ENCODE peak calls at places on chromosomes 3 and 15, in nine cellular contexts. S is lower leg skin, D is A549, K is testis, A is GM12891, V is IMR-90, Z is breast epithelium, E is transverse colon, P is endothelial cell of umbilical vein. J is an unnamed sample.

GRCh38 chr3:58564456-58565160 is 12.6 kb downstream of the FAM107A start:
- DNase-seq in K (no peak), V (peak; percentile 77), A (no peak), E (peak; percentile 55), Z (no peak), D (no peak), P (peak; percentile 69), S (no peak), J (peak; percentile 63)

GRCh38 chr15:55915221-55915620 is 78.2 kb downstream of the NEDD4 start:
- DNase-seq in V (no peak), S (no peak), Z (no peak), A (no peak), K (no peak), E (no peak), P (no peak), D (no peak), J (no peak)

GRCh38 chr15:58221591-58222241 is 83.5 kb downstream of the AQP9 start:
- DNase-seq in E (peak; percentile 18), S (no peak), Z (no peak), A (no peak), K (peak; percentile 41), P (peak; percentile 48), V (peak; percentile 21), D (peak; percentile 72), J (no peak)

GRCh38 chr3:155227141-155227540 is 66.3 kb downstream of the STRIT1 start:
- DNase-seq in Z (no peak), A (no peak), V (no peak), K (no peak), P (no peak), D (no peak), S (peak; percentile 30), E (no peak), J (no peak)

GRCh38 chr3:12294885-12295580 is 6.2 kb downstream of the PPARG start:
- DNase-seq in Z (no peak), K (no peak), A (no peak), S (no peak), E (no peak), P (no peak), D (peak; percentile 49), V (peak; percentile 93), J (peak; percentile 50)

GRCh38 chr3:13187593-13187992 is 114.4 kb upstream of the IQSEC1 start:
- DNase-seq in D (no peak), E (no peak), Z (no peak), A (no peak), S (no peak), V (no peak), P (no peak), K (no peak), J (no peak)

GRCh38 chr3:84223512-84223911 is 735.3 kb upstream of the CADM2 start:
- DNase-seq in P (no peak), S (no peak), Z (no peak), D (no peak), E (no peak), V (no peak), K (no peak), A (no peak), J (no peak)

GRCh38 chr3:23444386-23444785 is 241.3 kb downstream of the UBE2E2 start:
- DNase-seq in K (no peak), V (no peak), A (no peak), E (no peak), S (no peak), Z (no peak), P (no peak), D (no peak), J (no peak)

GRCh38 chr3:142628806-142629205 is 32.6 kb downstream of the PLS1 start:
- DNase-seq in K (no peak), A (no peak), E (no peak), V (no peak), D (no peak), Z (no peak), P (no peak), S (no peak), J (no peak)

GRCh38 chr3:52451237-52452083 is 2.4 kb downstream of the TNNC1 start:
- DNase-seq in S (no peak), Z (no peak), K (no peak), A (no peak), D (no peak), E (no peak), V (no peak), P (no peak), J (no peak)

GRCh38 chr15:79160211-79160610 is 69.6 kb upstream of the RASGRF1 start:
- DNase-seq in P (no peak), S (no peak), D (no peak), K (no peak), V (peak; percentile 40), E (no peak), Z (no peak), A (no peak), J (no peak)

GRCh38 chr3:161395613-161396012 is 24.3 kb upstream of the SPTSSB start:
- DNase-seq in P (no peak), D (no peak), E (no peak), Z (no peak), S (no peak), K (no peak), V (no peak), A (no peak), J (no peak)

GRCh38 chr15:45777781-45778180 is 143.0 kb downstream of the SQOR start:
- DNase-seq in K (no peak), A (no peak), S (no peak), V (no peak), E (no peak), Z (no peak), P (no peak), D (no peak), J (no peak)

GRCh38 chr3:119173325-119173724 is at the start of gene UPK1B:
- DNase-seq in P (no peak), A (no peak), K (no peak), S (no peak), V (no peak), E (no peak), Z (no peak), D (no peak), J (no peak)

GRCh38 chr15:101043011-101043410 is 123.9 kb downstream of the LRRK1 start:
- DNase-seq in E (peak; percentile 2), A (no peak), V (no peak), P (no peak), S (no peak), Z (no peak), K (peak; percentile 6), D (no peak), J (no peak)

GRCh38 chr15:33913459-33913858 is 54.8 kb upstream of the CHRM5 start:
- DNase-seq in Z (no peak), V (peak; percentile 57), D (no peak), S (no peak), E (no peak), P (no peak), A (no peak), K (no peak), J (no peak)

GRCh38 chr3:168467085-168467714 is 371.5 kb upstream of the GOLIM4 start:
- DNase-seq in V (peak; percentile 55), A (no peak), K (peak; percentile 17), E (no peak), D (no peak), P (peak; percentile 2), S (no peak), Z (no peak), J (no peak)

GRCh38 chr3:188264231-188265213 is 110.6 kb downstream of the LPP start:
- DNase-seq in K (no peak), Z (no peak), V (peak; percentile 73), E (no peak), S (no peak), A (no peak), D (no peak), P (peak; percentile 45), J (no peak)

GRCh38 chr15:60967728-60968127 is 261.4 kb downstream of the RORA start:
- DNase-seq in A (no peak), Z (no peak), S (no peak), D (no peak), E (no peak), K (no peak), V (no peak), P (no peak), J (no peak)

GRCh38 chr15:75578948-75579908 is at the start of gene PTPN9:
- DNase-seq in K (peak; percentile 88), P (peak; percentile 73), D (peak; percentile 77), A (peak; percentile 68), E (peak; percentile 85), Z (peak; percentile 76), V (peak; percentile 76), S (peak; percentile 59), J (peak; percentile 33)
- TF ChIP-seq POLR2A in K (no peak), P (peak; percentile 34), D (peak; percentile 62), A (peak; percentile 58), E (peak; percentile 50), Z (no peak), V (peak; percentile 65), S (no peak), J (peak; percentile 68)

GRCh38 chr3:128484404-128485282 is 8.4 kb downstream of the GATA2 start:
- DNase-seq in D (no peak), K (no peak), Z (no peak), A (no peak), P (peak; percentile 63), E (no peak), S (no peak), V (no peak), J (no peak)

GRCh38 chr3:128483657-128484403 is 9.2 kb downstream of the GATA2 start:
- DNase-seq in A (no peak), P (peak; percentile 61), D (no peak), K (no peak), E (no peak), Z (no peak), S (no peak), V (no peak), J (no peak)

GRCh38 chr3:128482175-128482856 is 10.7 kb downstream of the GATA2 start:
- DNase-seq in A (no peak), P (peak; percentile 48), V (peak; percentile 68), S (no peak), Z (no peak), E (no peak), D (no peak), K (no peak), J (no peak)

GRCh38 chr3:128481438-128481942 is 11.5 kb downstream of the GATA2 start:
- DNase-seq in S (no peak), A (no peak), P (peak; percentile 53), K (no peak), D (no peak), Z (no peak), E (no peak), V (no peak), J (no peak)

GRCh38 chr3:128482857-128483656 is 9.9 kb downstream of the GATA2 start:
- DNase-seq in K (no peak), E (no peak), D (no peak), P (peak; percentile 99), A (no peak), V (peak; percentile 84), S (no peak), Z (no peak), J (peak; percentile 80)
- TF ChIP-seq POLR2A in K (no peak), E (no peak), D (no peak), P (peak; percentile 89), A (no peak), V (no peak), S (no peak), Z (no peak), J (no peak)

GRCh38 chr3:121818578-121818977 is 16.3 kb downstream of the IQCB1 start:
- DNase-seq in E (no peak), K (no peak), Z (no peak), S (no peak), D (no peak), P (no peak), A (no peak), V (no peak), J (no peak)
- TF ChIP-seq POLR2A in E (no peak), K (no peak), Z (no peak), S (no peak), D (no peak), P (no peak), A (no peak), V (no peak), J (no peak)

GRCh38 chr3:197960694-197961581 is 921 bp downstream of the LMLN start:
- DNase-seq in D (no peak), Z (no peak), K (no peak), A (no peak), P (no peak), S (no peak), V (no peak), E (no peak), J (no peak)
- TF ChIP-seq POLR2A in D (no peak), Z (no peak), K (no peak), A (no peak), P (no peak), S (no peak), V (no peak), E (no peak), J (no peak)